ENCODE peak calls at places on chromosome 3, in eight cellular contexts. One of them, this sample, is unnamed. For H3K27me3 and H3K4me1, the result is how much of the 10 kb centered on the place peaks cover.

GRCh38 chr3:160331127-160331937 is 67.7 kb downstream of the IFT80 start:
- DNase-seq in astrocyte: peak
- DNase-seq in psoas muscle: no peak
- DNase-seq in HCT116: peak
- DNase-seq in cardiac muscle cell: peak
- DNase-seq in Panc1: peak
- DNase-seq in CD4-positive, CD25-positive, alpha-beta regulatory T cell: no peak
- DNase-seq in small intestine: no peak
- DNase-seq in this sample: no peak

GRCh38 chr3:111541911-111542483 is at the start of gene CD96:
- DNase-seq in astrocyte: peak
- DNase-seq in psoas muscle: no peak
- DNase-seq in HCT116: no peak
- DNase-seq in cardiac muscle cell: peak
- DNase-seq in Panc1: no peak
- DNase-seq in CD4-positive, CD25-positive, alpha-beta regulatory T cell: peak
- DNase-seq in small intestine: peak
- DNase-seq in this sample: no peak

GRCh38 chr3:181933052-181933618 is 221.4 kb downstream of the SOX2 start:
- DNase-seq in astrocyte: no peak
- DNase-seq in psoas muscle: no peak
- DNase-seq in HCT116: no peak
- DNase-seq in cardiac muscle cell: no peak
- DNase-seq in Panc1: no peak
- DNase-seq in CD4-positive, CD25-positive, alpha-beta regulatory T cell: no peak
- DNase-seq in small intestine: no peak
- DNase-seq in this sample: no peak

GRCh38 chr3:62798000-62798399 is 77.2 kb downstream of the CADPS start:
- DNase-seq in astrocyte: no peak
- DNase-seq in psoas muscle: no peak
- DNase-seq in HCT116: no peak
- DNase-seq in cardiac muscle cell: no peak
- DNase-seq in Panc1: no peak
- DNase-seq in CD4-positive, CD25-positive, alpha-beta regulatory T cell: no peak
- DNase-seq in small intestine: peak
- DNase-seq in this sample: no peak

GRCh38 chr3:88231207-88231606 is 81.4 kb downstream of the C3orf38 start:
- DNase-seq in astrocyte: peak
- DNase-seq in psoas muscle: no peak
- DNase-seq in HCT116: no peak
- DNase-seq in cardiac muscle cell: peak
- DNase-seq in Panc1: no peak
- DNase-seq in CD4-positive, CD25-positive, alpha-beta regulatory T cell: no peak
- DNase-seq in small intestine: peak
- DNase-seq in this sample: no peak

GRCh38 chr3:120568624-120569023 is 27.5 kb upstream of the NDUFB4 start:
- DNase-seq in astrocyte: peak
- DNase-seq in psoas muscle: no peak
- DNase-seq in HCT116: no peak
- DNase-seq in cardiac muscle cell: no peak
- DNase-seq in Panc1: no peak
- DNase-seq in CD4-positive, CD25-positive, alpha-beta regulatory T cell: no peak
- DNase-seq in small intestine: no peak
- DNase-seq in this sample: no peak

GRCh38 chr3:130700541-130700940 is 46.1 kb downstream of the PIK3R4 start:
- DNase-seq in astrocyte: peak
- DNase-seq in psoas muscle: no peak
- DNase-seq in HCT116: no peak
- DNase-seq in cardiac muscle cell: peak
- DNase-seq in Panc1: no peak
- DNase-seq in CD4-positive, CD25-positive, alpha-beta regulatory T cell: no peak
- DNase-seq in small intestine: no peak
- DNase-seq in this sample: no peak

GRCh38 chr3:101229681-101230080 is 90.7 kb downstream of the IMPG2 start:
- DNase-seq in astrocyte: no peak
- DNase-seq in psoas muscle: no peak
- DNase-seq in HCT116: no peak
- DNase-seq in cardiac muscle cell: peak
- DNase-seq in Panc1: no peak
- DNase-seq in CD4-positive, CD25-positive, alpha-beta regulatory T cell: no peak
- DNase-seq in small intestine: peak
- DNase-seq in this sample: no peak

GRCh38 chr3:71511446-71511845 is 72.1 kb downstream of the FOXP1 start:
- DNase-seq in astrocyte: no peak
- DNase-seq in psoas muscle: no peak
- DNase-seq in HCT116: no peak
- DNase-seq in cardiac muscle cell: no peak
- DNase-seq in Panc1: no peak
- DNase-seq in CD4-positive, CD25-positive, alpha-beta regulatory T cell: no peak
- DNase-seq in small intestine: no peak
- DNase-seq in this sample: no peak

GRCh38 chr3:58635371-58636285 is 30.9 kb downstream of the FAM3D start:
- DNase-seq in astrocyte: no peak
- DNase-seq in psoas muscle: no peak
- DNase-seq in HCT116: no peak
- DNase-seq in cardiac muscle cell: no peak
- DNase-seq in Panc1: no peak
- DNase-seq in CD4-positive, CD25-positive, alpha-beta regulatory T cell: no peak
- DNase-seq in small intestine: no peak
- DNase-seq in this sample: no peak

GRCh38 chr3:159186581-159186980 is 384.7 kb downstream of the MFSD1 start:
- DNase-seq in astrocyte: no peak
- DNase-seq in psoas muscle: no peak
- DNase-seq in HCT116: no peak
- DNase-seq in cardiac muscle cell: no peak
- DNase-seq in Panc1: no peak
- DNase-seq in CD4-positive, CD25-positive, alpha-beta regulatory T cell: no peak
- DNase-seq in small intestine: no peak
- DNase-seq in this sample: no peak

GRCh38 chr3:177491301-177492031 is 294.2 kb upstream of the TBL1XR1 start:
- DNase-seq in astrocyte: no peak
- DNase-seq in psoas muscle: no peak
- DNase-seq in HCT116: no peak
- DNase-seq in cardiac muscle cell: peak
- DNase-seq in Panc1: no peak
- DNase-seq in CD4-positive, CD25-positive, alpha-beta regulatory T cell: no peak
- DNase-seq in small intestine: no peak
- DNase-seq in this sample: no peak

DNA sequence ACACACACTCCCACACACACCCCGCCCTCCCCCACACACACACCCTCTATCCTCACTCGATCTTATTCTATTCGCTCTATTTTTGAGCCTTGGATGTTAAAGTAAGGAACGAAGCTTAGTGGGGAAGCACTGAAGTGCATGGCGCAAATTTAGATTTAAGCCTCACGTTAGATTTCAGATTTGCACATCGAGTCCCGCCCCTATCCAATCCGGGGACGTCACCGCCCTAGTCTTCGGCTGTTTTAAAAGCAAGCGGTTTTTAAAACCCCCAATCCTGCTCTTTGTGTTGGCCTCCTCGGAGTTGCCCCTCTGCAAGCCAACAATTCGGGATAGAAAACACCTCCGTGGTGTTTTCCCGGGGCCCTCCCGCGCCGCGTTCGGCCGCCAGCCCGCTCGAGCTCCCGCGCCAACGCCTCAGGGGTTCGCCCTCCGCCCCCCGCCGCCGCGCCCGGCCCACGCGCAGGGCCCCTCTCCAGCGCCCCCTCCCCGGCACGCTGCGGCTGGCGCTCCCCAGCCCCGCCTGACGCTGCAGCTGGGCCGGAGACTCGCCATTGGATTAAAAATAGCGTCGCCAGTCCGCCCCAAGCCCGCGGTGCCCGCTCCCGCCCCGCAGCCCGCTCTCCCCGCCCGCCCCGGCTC is at the start of gene USP13:
- DNase-seq in astrocyte: peak
- DNase-seq in psoas muscle: peak
- DNase-seq in HCT116: peak
- DNase-seq in cardiac muscle cell: peak
- DNase-seq in Panc1: no peak
- DNase-seq in CD4-positive, CD25-positive, alpha-beta regulatory T cell: peak
- DNase-seq in small intestine: peak
- DNase-seq in this sample: peak
- H3K27me3 ChIP-seq in astrocyte: under half
- H3K27me3 ChIP-seq in psoas muscle: under half
- H3K27me3 ChIP-seq in HCT116: under half
- H3K27me3 ChIP-seq in cardiac muscle cell: under half
- H3K27me3 ChIP-seq in Panc1: under half
- H3K27me3 ChIP-seq in CD4-positive, CD25-positive, alpha-beta regulatory T cell: under half
- H3K27me3 ChIP-seq in small intestine: under half
- H3K27me3 ChIP-seq in this sample: under half

DNA sequence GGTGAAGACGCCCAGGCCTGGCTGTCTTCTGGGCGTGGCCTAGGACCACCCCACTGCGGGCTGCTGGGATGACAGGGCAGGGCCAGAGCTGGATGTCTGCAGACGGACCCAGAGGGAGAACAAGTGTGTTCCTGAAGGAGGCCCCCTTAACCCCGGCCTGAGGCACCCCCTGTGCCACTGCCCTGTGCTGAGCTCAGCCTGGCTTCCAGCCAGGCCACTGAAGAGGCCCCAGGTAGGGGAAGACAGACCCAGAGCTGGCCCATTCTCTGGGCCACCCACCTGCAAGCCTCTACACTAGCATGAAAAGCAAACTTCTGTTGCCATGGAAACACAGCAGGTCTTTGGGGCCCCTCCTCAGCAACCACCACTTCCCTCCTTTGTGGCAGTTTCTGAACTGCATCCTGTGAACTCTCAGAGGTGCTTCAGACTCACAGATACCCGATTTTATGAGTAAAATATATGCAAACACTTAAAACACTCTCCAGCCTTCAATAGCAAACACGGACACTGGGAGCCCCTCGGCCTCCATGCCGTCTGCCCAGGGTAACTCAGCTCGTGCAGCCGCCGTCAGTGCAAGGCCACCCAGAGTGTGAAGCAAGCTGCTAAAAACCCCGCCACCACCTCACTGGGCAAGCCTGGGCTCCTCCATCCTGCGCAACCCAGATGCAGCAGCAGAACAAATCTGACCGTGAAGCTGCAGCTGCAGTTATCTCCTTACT is 42.5 kb downstream of the CMTM6 start:
- DNase-seq in astrocyte: no peak
- DNase-seq in psoas muscle: no peak
- DNase-seq in HCT116: no peak
- DNase-seq in cardiac muscle cell: no peak
- DNase-seq in Panc1: no peak
- DNase-seq in CD4-positive, CD25-positive, alpha-beta regulatory T cell: peak
- DNase-seq in small intestine: peak
- DNase-seq in this sample: no peak
- H3K4me1 ChIP-seq in astrocyte: under half
- H3K4me1 ChIP-seq in psoas muscle: under half
- H3K4me1 ChIP-seq in HCT116: under half
- H3K4me1 ChIP-seq in cardiac muscle cell: under half
- H3K4me1 ChIP-seq in Panc1: under half
- H3K4me1 ChIP-seq in CD4-positive, CD25-positive, alpha-beta regulatory T cell: half or more
- H3K4me1 ChIP-seq in small intestine: under half
- H3K4me1 ChIP-seq in this sample: under half

GRCh38 chr3:14143826-14144225 is 19.0 kb downstream of the TMEM43 start:
- DNase-seq in astrocyte: peak
- DNase-seq in psoas muscle: no peak
- DNase-seq in HCT116: no peak
- DNase-seq in cardiac muscle cell: peak
- DNase-seq in Panc1: no peak
- DNase-seq in CD4-positive, CD25-positive, alpha-beta regulatory T cell: no peak
- DNase-seq in small intestine: no peak
- DNase-seq in this sample: no peak

GRCh38 chr3:14143271-14143605 is 18.4 kb downstream of the TMEM43 start:
- DNase-seq in astrocyte: peak
- DNase-seq in psoas muscle: no peak
- DNase-seq in HCT116: no peak
- DNase-seq in cardiac muscle cell: peak
- DNase-seq in Panc1: no peak
- DNase-seq in CD4-positive, CD25-positive, alpha-beta regulatory T cell: no peak
- DNase-seq in small intestine: no peak
- DNase-seq in this sample: no peak

GRCh38 chr3:14145670-14146380 is 21.0 kb downstream of the TMEM43 start:
- DNase-seq in astrocyte: no peak
- DNase-seq in psoas muscle: no peak
- DNase-seq in HCT116: no peak
- DNase-seq in cardiac muscle cell: no peak
- DNase-seq in Panc1: no peak
- DNase-seq in CD4-positive, CD25-positive, alpha-beta regulatory T cell: no peak
- DNase-seq in small intestine: no peak
- DNase-seq in this sample: no peak

GRCh38 chr3:14145236-14145635 is 20.4 kb downstream of the TMEM43 start:
- DNase-seq in astrocyte: peak
- DNase-seq in psoas muscle: no peak
- DNase-seq in HCT116: no peak
- DNase-seq in cardiac muscle cell: peak
- DNase-seq in Panc1: no peak
- DNase-seq in CD4-positive, CD25-positive, alpha-beta regulatory T cell: no peak
- DNase-seq in small intestine: no peak
- DNase-seq in this sample: no peak

DNA sequence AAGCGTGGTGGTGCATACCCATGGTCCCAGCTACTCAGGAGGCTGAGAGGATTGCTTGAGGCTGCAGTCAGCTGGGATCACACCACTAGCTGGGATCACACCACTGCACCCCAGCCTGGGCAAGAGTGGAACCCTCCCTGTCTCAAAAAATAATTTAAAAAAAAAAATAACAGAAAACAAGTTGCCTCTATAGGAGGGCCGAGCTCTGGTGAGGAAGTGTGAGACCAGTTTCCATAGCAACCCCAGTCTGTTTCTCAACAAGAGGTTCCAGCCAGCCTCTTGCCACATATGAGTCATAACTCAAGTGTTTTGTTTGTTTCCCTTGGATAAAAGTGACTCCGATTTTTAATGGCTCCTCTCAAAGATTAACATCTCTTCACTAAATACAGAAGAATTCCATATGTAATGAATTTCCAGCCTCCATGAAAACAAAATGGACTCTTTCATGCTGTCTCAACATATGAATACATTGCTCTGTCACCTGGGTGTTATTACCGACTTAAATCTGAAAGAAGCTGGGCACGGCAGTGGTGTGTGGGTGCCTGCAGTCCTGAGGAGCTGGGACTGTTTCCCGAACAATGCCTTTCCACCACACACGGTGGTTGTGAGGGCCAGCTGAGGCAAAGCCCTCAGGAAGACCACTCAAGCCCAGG is 19.7 kb downstream of the TMEM43 start:
- DNase-seq in astrocyte: peak
- DNase-seq in psoas muscle: no peak
- DNase-seq in HCT116: peak
- DNase-seq in cardiac muscle cell: peak
- DNase-seq in Panc1: peak
- DNase-seq in CD4-positive, CD25-positive, alpha-beta regulatory T cell: peak
- DNase-seq in small intestine: peak
- DNase-seq in this sample: peak
- H3K4me3 ChIP-seq in astrocyte: peak
- H3K4me3 ChIP-seq in psoas muscle: peak
- H3K4me3 ChIP-seq in HCT116: no peak
- H3K4me3 ChIP-seq in cardiac muscle cell: no peak
- H3K4me3 ChIP-seq in Panc1: peak
- H3K4me3 ChIP-seq in CD4-positive, CD25-positive, alpha-beta regulatory T cell: peak
- H3K4me3 ChIP-seq in small intestine: no peak
- H3K4me3 ChIP-seq in this sample: no peak

DNA sequence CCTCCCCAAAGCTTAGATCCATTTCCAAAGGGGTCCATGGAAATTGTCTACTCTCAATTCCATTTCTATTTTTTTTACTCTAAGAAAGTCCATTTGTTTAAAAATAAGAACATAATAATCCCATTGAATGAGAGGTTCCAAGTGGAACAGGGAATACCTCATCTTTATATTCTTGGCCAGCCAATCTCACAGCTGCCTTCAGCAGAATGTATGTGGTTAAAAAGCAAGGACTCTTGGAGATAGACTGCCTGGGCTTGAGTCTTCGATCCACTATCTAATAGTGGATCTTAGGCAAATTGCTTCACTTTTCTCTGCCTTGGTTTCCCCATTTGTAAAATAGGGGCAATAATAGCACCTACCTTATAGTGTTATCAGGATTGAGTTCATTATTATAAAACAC is 24.5 kb upstream of the CAPN7 start:
- DNase-seq in astrocyte: no peak
- DNase-seq in psoas muscle: no peak
- DNase-seq in HCT116: no peak
- DNase-seq in cardiac muscle cell: no peak
- DNase-seq in Panc1: no peak
- DNase-seq in CD4-positive, CD25-positive, alpha-beta regulatory T cell: no peak
- DNase-seq in small intestine: no peak
- DNase-seq in this sample: no peak
- H3K27me3 ChIP-seq in astrocyte: under half
- H3K27me3 ChIP-seq in psoas muscle: under half
- H3K27me3 ChIP-seq in HCT116: under half
- H3K27me3 ChIP-seq in cardiac muscle cell: under half
- H3K27me3 ChIP-seq in Panc1: under half
- H3K27me3 ChIP-seq in CD4-positive, CD25-positive, alpha-beta regulatory T cell: under half
- H3K27me3 ChIP-seq in small intestine: under half
- H3K27me3 ChIP-seq in this sample: under half

This sample was measured in ovary.